ENCODE peak calls at places on chromosomes 2 and 18, in six cellular contexts. B is Calu3; O is NCI-H774; F is activated CD4-positive, CD25-positive, alpha-beta regulatory T cell; S is stimulated activated CD8-positive, alpha-beta memory T cell treated with anti-CD3 and anti-CD28 coated beads, Interleukin-4, amount 100 ng/mL, for 1 hour; K is adrenal gland. H is an unnamed sample.

GRCh38 chr2:16020389-16021008 is 80.1 kb downstream of the MYCN start:
- DNase-seq in B (no peak), O (no peak), F (no peak), S (no peak), K (no peak), H (no peak)

GRCh38 chr18:69754108-69754507 is 193.6 kb downstream of the CD226 start:
- DNase-seq in B (no peak), O (no peak), F (no peak), S (no peak), K (no peak), H (no peak)

GRCh38 chr2:60567919-60568874 is 14.7 kb upstream of the BCL11A start:
- DNase-seq in B (no peak), O (no peak), F (no peak), S (no peak), K (no peak), H (no peak)

GRCh38 chr2:19128148-19128547 is 230.3 kb downstream of the OSR1 start:
- DNase-seq in B (no peak), O (no peak), F (no peak), S (no peak), K (no peak), H (no peak)

GRCh38 chr2:220277445-220277960 is 650.1 kb downstream of the SLC4A3 start:
- DNase-seq in B (peak), O (no peak), F (no peak), S (no peak), K (peak), H (peak)

GRCh38 chr2:201471732-201472395 is 20.3 kb downstream of the STRADB start:
- DNase-seq in B (no peak), O (no peak), F (no peak), S (no peak), K (no peak), H (no peak)

GRCh38 chr2:32342811-32343210 is 14.0 kb upstream of the BIRC6 start:
- DNase-seq in B (no peak), O (no peak), F (no peak), S (no peak), K (peak), H (no peak)

GRCh38 chr2:132383956-132384355 is 32.6 kb upstream of the GPR39 start:
- DNase-seq in B (no peak), O (no peak), F (no peak), S (no peak), K (no peak), H (no peak)

GRCh38 chr18:77765468-77765867 is 515.8 kb downstream of the GALR1 start:
- DNase-seq in B (no peak), O (peak), F (no peak), S (no peak), K (peak), H (peak)

GRCh38 chr2:39932198-39932597 is 153.1 kb upstream of the THUMPD2 start:
- DNase-seq in B (no peak), O (no peak), F (no peak), S (no peak), K (no peak), H (peak)

GRCh38 chr2:101957036-101957435 is 34.7 kb upstream of the IL1R2 start:
- DNase-seq in B (no peak), O (no peak), F (no peak), S (no peak), K (no peak), H (no peak)

H was measured in trophoblast cell.